ENCODE peak calls at places on chromosomes 6 and 20, in seven cellular contexts. Q, T, O, W, S, Y and K are unnamed samples.

GRCh38 chr6:18533793-18534192 is 146.6 kb downstream of the RNF144B start:
- DNase-seq in Q (no peak), T (no peak), O (no peak), W (no peak), S (no peak), Y (no peak), K (no peak)

GRCh38 chr6:53495496-53495895 is 49.4 kb downstream of the GCLC start:
- DNase-seq in Q (no peak), T (no peak), O (no peak), W (no peak), S (no peak), Y (no peak), K (no peak)

GRCh38 chr6:12950879-12951814 is 234.6 kb downstream of the PHACTR1 start:
- DNase-seq in Q (no peak), T (no peak), O (no peak), W (no peak), S (no peak), Y (no peak), K (no peak)

GRCh38 chr6:77620290-77620882 is 32.5 kb upstream of the MEI4 start:
- DNase-seq in Q (peak), T (peak), O (no peak), W (no peak), S (no peak), Y (peak), K (no peak)

GRCh38 chr6:118663993-118664985 is 12.9 kb upstream of the CEP85L start:
- DNase-seq in Q (no peak), T (no peak), O (no peak), W (no peak), S (no peak), Y (no peak), K (no peak)

GRCh38 chr20:14495066-14495465 is 157.7 kb upstream of the FLRT3 start:
- DNase-seq in Q (no peak), T (no peak), O (no peak), W (no peak), S (no peak), Y (no peak), K (no peak)

GRCh38 chr20:12084482-12084881 is 166.8 kb downstream of the BTBD3 start:
- DNase-seq in Q (no peak), T (no peak), O (no peak), W (no peak), S (no peak), Y (no peak), K (no peak)

GRCh38 chr20:61891916-61892649 is 173.6 kb downstream of the TAF4 start:
- DNase-seq in Q (no peak), T (no peak), O (no peak), W (no peak), S (no peak), Y (no peak), K (no peak)

GRCh38 chr20:53712212-53712977 is 118.8 kb upstream of the ZNF217 start:
- DNase-seq in Q (peak), T (no peak), O (no peak), W (no peak), S (peak), Y (no peak), K (no peak)

GRCh38 chr6:170031096-170031471 is 259.8 kb downstream of the DLL1 start:
- DNase-seq in Q (no peak), T (no peak), O (no peak), W (no peak), S (no peak), Y (no peak), K (no peak)

GRCh38 chr6:166515072-166515810 is 71.2 kb downstream of the RAMACL start:
- DNase-seq in Q (peak), T (peak), O (no peak), W (peak), S (no peak), Y (no peak), K (no peak)

GRCh38 chr20:7790189-7790588 is 150.1 kb downstream of the HAO1 start:
- DNase-seq in Q (no peak), T (no peak), O (no peak), W (no peak), S (no peak), Y (no peak), K (no peak)

GRCh38 chr6:36029464-36029863 is 1.9 kb downstream of the MAPK14 start:
- DNase-seq in Q (peak), T (no peak), O (no peak), W (no peak), S (no peak), Y (no peak), K (peak)

GRCh38 chr20:36210561-36210960 is 25.7 kb upstream of the AAR2 start:
- DNase-seq in Q (no peak), T (no peak), O (no peak), W (no peak), S (no peak), Y (no peak), K (peak)

GRCh38 chr20:49115565-49115964 is 69.5 kb downstream of the CSE1L start:
- DNase-seq in Q (no peak), T (no peak), O (no peak), W (no peak), S (no peak), Y (no peak), K (no peak)

GRCh38 chr6:150184850-150185480 is 42.1 kb downstream of the PPP1R14C start:
- DNase-seq in Q (no peak), T (no peak), O (peak), W (no peak), S (no peak), Y (no peak), K (no peak)

GRCh38 chr20:8309638-8310037 is 177.6 kb downstream of the PLCB1 start:
- DNase-seq in Q (no peak), T (no peak), O (no peak), W (no peak), S (no peak), Y (no peak), K (peak)

GRCh38 chr20:6333110-6333509 is 210.3 kb upstream of the FERMT1 start:
- DNase-seq in Q (no peak), T (no peak), O (no peak), W (no peak), S (no peak), Y (no peak), K (no peak)

GRCh38 chr20:25399038-25399430 is 8.4 kb upstream of the ABHD12 start:
- DNase-seq in Q (peak), T (peak), O (no peak), W (peak), S (no peak), Y (peak), K (peak)

GRCh38 chr20:63333241-63333836 is 27.8 kb downstream of the CHRNA4 start:
- DNase-seq in Q (no peak), T (no peak), O (no peak), W (no peak), S (no peak), Y (no peak), K (no peak)

GRCh38 chr6:2626381-2626780 is 124.3 kb downstream of the MYLK4 start:
- DNase-seq in Q (no peak), T (no peak), O (no peak), W (no peak), S (no peak), Y (no peak), K (no peak)

GRCh38 chr6:36633915-36634314 is 39.8 kb downstream of the SRSF3 start:
- DNase-seq in Q (peak), T (no peak), O (no peak), W (no peak), S (no peak), Y (peak), K (peak)

GRCh38 chr6:24394777-24395437 is 7.8 kb upstream of the MRS2 start:
- DNase-seq in Q (no peak), T (no peak), O (no peak), W (no peak), S (no peak), Y (no peak), K (no peak)

GRCh38 chr6:10382728-10383127 is 32.1 kb downstream of the TFAP2A start:
- DNase-seq in Q (no peak), T (no peak), O (no peak), W (no peak), S (no peak), Y (no peak), K (peak)

GRCh38 chr6:10384333-10384718 is 30.5 kb downstream of the TFAP2A start:
- DNase-seq in Q (no peak), T (no peak), O (no peak), W (no peak), S (no peak), Y (no peak), K (no peak)

GRCh38 chr6:10384064-10384317 is 30.9 kb downstream of the TFAP2A start:
- DNase-seq in Q (no peak), T (no peak), O (no peak), W (no peak), S (no peak), Y (no peak), K (no peak)

GRCh38 chr6:10382322-10382721 is 32.6 kb downstream of the TFAP2A start:
- DNase-seq in Q (no peak), T (no peak), O (no peak), W (no peak), S (no peak), Y (no peak), K (no peak)

GRCh38 chr6:10383312-10384063 is 31.4 kb downstream of the TFAP2A start:
- DNase-seq in Q (no peak), T (peak), O (no peak), W (no peak), S (no peak), Y (peak), K (peak)
- TF ChIP-seq JUND in Q (no peak), T (no peak), O (no peak), W (no peak), S (no peak), Y (no peak), K (no peak)

DNA sequence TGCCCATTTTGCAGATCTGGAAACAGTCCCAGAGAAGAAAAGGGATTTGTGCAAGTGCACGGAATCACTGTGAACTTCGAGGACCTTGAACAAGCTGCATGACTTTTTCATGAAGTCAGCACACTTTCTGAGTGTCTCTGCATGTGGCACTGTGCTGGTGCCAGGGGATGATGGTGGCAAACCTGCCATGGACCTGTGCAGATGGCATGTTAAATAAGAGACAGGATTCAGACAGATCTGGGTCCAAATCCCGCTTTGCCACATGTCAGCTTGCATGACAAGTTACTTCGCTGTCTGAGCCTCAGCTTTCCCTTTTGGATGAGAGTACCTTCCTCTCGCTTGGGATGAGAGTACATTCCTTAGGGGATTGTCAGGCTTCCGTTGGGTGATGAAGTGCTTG is 26.9 kb downstream of the ZNF831 start:
- DNase-seq in Q (no peak), T (no peak), O (no peak), W (no peak), S (no peak), Y (no peak), K (no peak)
- TF ChIP-seq JUND in Q (no peak), T (no peak), O (no peak), W (no peak), S (no peak), Y (no peak), K (no peak)

GRCh38 chr6:131250121-131250520 is 114.9 kb downstream of the AKAP7 start:
- DNase-seq in Q (no peak), T (no peak), O (peak), W (no peak), S (peak), Y (no peak), K (peak)
- TF ChIP-seq JUND in Q (no peak), T (no peak), O (no peak), W (no peak), S (no peak), Y (no peak), K (no peak)

GRCh38 chr6:155325700-155326516 is 11.6 kb upstream of the TFB1M start:
- DNase-seq in Q (peak), T (no peak), O (no peak), W (no peak), S (no peak), Y (no peak), K (no peak)
- TF ChIP-seq JUND in Q (no peak), T (no peak), O (no peak), W (no peak), S (no peak), Y (no peak), K (no peak)

DNA sequence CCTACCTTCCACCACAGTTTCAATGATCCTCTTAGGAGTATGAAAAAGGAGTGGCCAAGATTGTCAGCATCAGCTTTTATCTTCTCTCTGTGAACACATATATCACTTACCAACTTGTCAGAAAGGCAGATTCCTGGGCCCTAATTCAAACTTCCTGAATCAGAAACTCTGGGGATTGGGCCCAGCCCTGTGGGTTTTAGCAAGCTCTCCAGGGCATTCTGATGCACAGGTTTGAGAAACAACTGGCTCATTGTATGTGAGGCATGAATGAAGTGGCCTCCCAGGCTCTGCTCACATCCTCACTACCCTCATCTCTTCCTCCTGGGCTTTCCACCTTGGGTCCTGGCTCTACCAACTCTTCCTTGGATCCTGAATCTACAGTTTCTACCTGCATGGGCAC is 13.2 kb upstream of the THBD start:
- DNase-seq in Q (no peak), T (no peak), O (no peak), W (no peak), S (no peak), Y (no peak), K (no peak)
- TF ChIP-seq JUND in Q (no peak), T (no peak), O (no peak), W (no peak), S (no peak), Y (no peak), K (no peak)

GRCh38 chr6:14273196-14273595 is 155.6 kb downstream of the CD83 start:
- DNase-seq in Q (no peak), T (no peak), O (no peak), W (no peak), S (peak), Y (no peak), K (no peak)

GRCh38 chr6:14272111-14273085 is 154.8 kb downstream of the CD83 start:
- DNase-seq in Q (no peak), T (no peak), O (no peak), W (no peak), S (peak), Y (no peak), K (no peak)

GRCh38 chr6:14269434-14269833 is 151.9 kb downstream of the CD83 start:
- DNase-seq in Q (no peak), T (no peak), O (no peak), W (no peak), S (peak), Y (no peak), K (no peak)

GRCh38 chr6:14270142-14270893 is 152.7 kb downstream of the CD83 start:
- DNase-seq in Q (no peak), T (no peak), O (no peak), W (no peak), S (peak), Y (no peak), K (no peak)

GRCh38 chr6:14270925-14271791 is 153.6 kb downstream of the CD83 start:
- DNase-seq in Q (no peak), T (peak), O (no peak), W (peak), S (peak), Y (no peak), K (no peak)
- TF ChIP-seq JUND in Q (no peak), T (peak), O (no peak), W (peak), S (no peak), Y (no peak), K (no peak)

GRCh38 chr6:106162926-106163325 is 76.8 kb downstream of the PRDM1 start:
- DNase-seq in Q (no peak), T (no peak), O (no peak), W (no peak), S (no peak), Y (no peak), K (no peak)
- TF ChIP-seq JUND in Q (no peak), T (no peak), O (no peak), W (no peak), S (no peak), Y (no peak), K (no peak)

GRCh38 chr6:93424303-93425064 is 5.1 kb upstream of the EPHA7 start:
- DNase-seq in Q (no peak), T (no peak), O (no peak), W (no peak), S (no peak), Y (no peak), K (peak)

GRCh38 chr6:93418448-93419303 is 683 bp downstream of the EPHA7 start:
- DNase-seq in Q (no peak), T (no peak), O (no peak), W (no peak), S (peak), Y (peak), K (peak)

GRCh38 chr6:93420163-93420806 is 926 bp upstream of the EPHA7 start:
- DNase-seq in Q (no peak), T (no peak), O (no peak), W (no peak), S (no peak), Y (no peak), K (no peak)

GRCh38 chr6:93419304-93420162 is at the start of gene EPHA7:
- DNase-seq in Q (no peak), T (no peak), O (no peak), W (peak), S (peak), Y (peak), K (peak)

DNA sequence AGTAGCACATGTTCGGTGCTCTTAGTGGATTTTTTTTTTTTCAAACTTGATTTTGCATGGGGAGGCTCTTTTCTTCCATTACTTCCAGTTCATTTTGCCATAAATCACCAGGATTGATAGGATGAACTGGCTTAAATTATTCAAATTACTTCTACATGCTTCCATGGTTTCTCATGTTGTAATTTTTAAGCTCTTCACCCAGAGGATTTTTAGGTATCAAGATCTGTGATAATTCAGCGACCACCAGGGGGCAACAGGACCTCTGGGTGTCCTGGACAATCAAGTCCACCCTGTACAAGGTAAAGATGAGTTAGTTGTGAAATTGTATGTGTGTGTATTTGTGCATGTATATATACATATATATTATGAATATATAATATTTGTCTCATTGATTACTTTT is 4.2 kb upstream of the EPHA7 start:
- DNase-seq in Q (peak), T (peak), O (no peak), W (no peak), S (peak), Y (peak), K (no peak)
- TF ChIP-seq JUND in Q (no peak), T (no peak), O (no peak), W (no peak), S (no peak), Y (no peak), K (no peak)

GRCh38 chr20:32179515-32179914 is 28.0 kb downstream of the PLAGL2 start:
- DNase-seq in Q (no peak), T (no peak), O (no peak), W (no peak), S (no peak), Y (no peak), K (no peak)

GRCh38 chr20:32179934-32180333 is 27.6 kb downstream of the PLAGL2 start:
- DNase-seq in Q (no peak), T (no peak), O (no peak), W (no peak), S (no peak), Y (no peak), K (no peak)

GRCh38 chr20:32183947-32184635 is 23.5 kb downstream of the PLAGL2 start:
- DNase-seq in Q (no peak), T (no peak), O (no peak), W (no peak), S (no peak), Y (no peak), K (no peak)

GRCh38 chr20:32184953-32185603 is 22.5 kb downstream of the PLAGL2 start:
- DNase-seq in Q (no peak), T (no peak), O (no peak), W (no peak), S (no peak), Y (no peak), K (no peak)

GRCh38 chr20:32181606-32182005 is 25.9 kb downstream of the PLAGL2 start:
- DNase-seq in Q (no peak), T (no peak), O (no peak), W (no peak), S (no peak), Y (no peak), K (no peak)
- TF ChIP-seq JUND in Q (no peak), T (no peak), O (no peak), W (no peak), S (no peak), Y (no peak), K (no peak)